ENCODE peak calls at places on chromosomes 3 and 15, in seven cellular contexts. I is iris pigment epithelial cell; K is NCI-H460; F is T-cell; W is activated T-helper 2 cell treated with anti-CD3 and anti-CD28 coated beads, Interferon-gamma antibody, Interleukin-2, Interleukin-4, amounts not matched to agents 10 μg/mL and 5 μg/mL and 100 μg/mL, durations not matched to agents 14 hours and 24 hours and 36 hours; L is NCI-H524; V is activated T-helper 1 cell treated with anti-CD3 and anti-CD28 coated beads, Interleukin-2, amount 50 U/mL, for 16 hours. U is an unnamed sample.

GRCh38 chr15:72195101-72195511 is 2.5 kb downstream of the GRAMD2A start:
- DNase-seq in I (no peak), K (no peak), F (no peak), W (no peak), L (no peak), V (no peak), U (no peak)

GRCh38 chr15:77557178-77557960 is 75.3 kb downstream of the LINGO1 start:
- DNase-seq in I (no peak), K (no peak), F (no peak), W (no peak), L (no peak), V (no peak), U (no peak)

GRCh38 chr15:50953302-50953701 is 44.8 kb downstream of the AP4E1 start:
- DNase-seq in I (peak), K (no peak), F (no peak), W (no peak), L (no peak), V (no peak), U (peak)

GRCh38 chr3:43923101-43923979 is 232.6 kb downstream of the ABHD5 start:
- DNase-seq in I (no peak), K (no peak), F (no peak), W (no peak), L (peak), V (no peak), U (no peak)

GRCh38 chr15:40941078-40941527 is 12.0 kb downstream of the DLL4 start:
- DNase-seq in I (no peak), K (no peak), F (no peak), W (no peak), L (no peak), V (no peak), U (no peak)

GRCh38 chr3:11562277-11562881 is 81.3 kb downstream of the VGLL4 start:
- DNase-seq in I (no peak), K (no peak), F (no peak), W (no peak), L (no peak), V (no peak), U (no peak)

GRCh38 chr15:101451192-101451799 is 38.2 kb downstream of the PCSK6 start:
- DNase-seq in I (peak), K (no peak), F (no peak), W (no peak), L (no peak), V (no peak), U (no peak)

GRCh38 chr3:45499529-45499928 is 95.0 kb upstream of the LIMD1 start:
- DNase-seq in I (peak), K (peak), F (no peak), W (no peak), L (peak), V (no peak), U (no peak)

GRCh38 chr3:184953396-184953795 is 141.4 kb downstream of the VPS8 start:
- DNase-seq in I (no peak), K (no peak), F (no peak), W (no peak), L (peak), V (no peak), U (no peak)

GRCh38 chr3:163474766-163475165 is 1603.5 kb downstream of the SI start:
- DNase-seq in I (no peak), K (no peak), F (no peak), W (no peak), L (no peak), V (no peak), U (no peak)

GRCh38 chr15:73867956-73868355 is 5.4 kb upstream of the TBC1D21 start:
- DNase-seq in I (no peak), K (no peak), F (no peak), W (no peak), L (no peak), V (no peak), U (no peak)

GRCh38 chr15:99704444-99704838 is 28.8 kb downstream of the LYSMD4 start:
- DNase-seq in I (peak), K (peak), F (no peak), W (no peak), L (peak), V (no peak), U (peak)

GRCh38 chr3:99921377-99921695 is 103.7 kb downstream of the CMSS1 start:
- DNase-seq in I (no peak), K (no peak), F (no peak), W (no peak), L (no peak), V (no peak), U (no peak)

GRCh38 chr3:14490831-14491230 is 49.3 kb downstream of the GRIP2 start:
- DNase-seq in I (no peak), K (no peak), F (no peak), W (no peak), L (no peak), V (no peak), U (no peak)

GRCh38 chr15:70240082-70240481 is 142.4 kb upstream of the TLE3 start:
- DNase-seq in I (no peak), K (no peak), F (no peak), W (no peak), L (no peak), V (no peak), U (no peak)

GRCh38 chr15:75916978-75917377 is 13.3 kb downstream of the FBXO22 start:
- DNase-seq in I (no peak), K (no peak), F (no peak), W (no peak), L (no peak), V (no peak), U (no peak)

GRCh38 chr3:12780776-12781175 is 15.7 kb upstream of the CAND2 start:
- DNase-seq in I (peak), K (no peak), F (no peak), W (no peak), L (no peak), V (no peak), U (no peak)

GRCh38 chr3:31343075-31343474 is 189.7 kb upstream of the STT3B start:
- DNase-seq in I (no peak), K (no peak), F (no peak), W (no peak), L (no peak), V (no peak), U (no peak)

GRCh38 chr3:160210799-160211221 is 14.4 kb upstream of the C3orf80 start:
- DNase-seq in I (peak), K (peak), F (no peak), W (no peak), L (no peak), V (no peak), U (peak)

GRCh38 chr15:29220852-29221251 is 48.8 kb downstream of the NSMCE3 start:
- DNase-seq in I (no peak), K (no peak), F (no peak), W (no peak), L (no peak), V (no peak), U (no peak)

GRCh38 chr3:60600848-60601247 is 650.4 kb downstream of the FHIT start:
- DNase-seq in I (no peak), K (no peak), F (no peak), W (no peak), L (no peak), V (no peak), U (no peak)

GRCh38 chr3:81462921-81463320 is 298.5 kb downstream of the GBE1 start:
- DNase-seq in I (no peak), K (no peak), F (no peak), W (no peak), L (no peak), V (no peak), U (no peak)

GRCh38 chr3:186697510-186697909 is 19.6 kb upstream of the KNG1 start:
- DNase-seq in I (no peak), K (no peak), F (no peak), W (no peak), L (no peak), V (no peak), U (no peak)

U was measured in GM04504.